ENCODE peak calls at places on chromosomes 12 and 14, in six cellular contexts. One of them, this sample, is unnamed.

GRCh38 chr14:51341338-51341737 is 101.3 kb downstream of the TMX1 start:
- DNase-seq in progenitor cell of endocrine pancreas: no peak
- DNase-seq in NCI-H1092: no peak
- DNase-seq in non-pigmented ciliary epithelial cell: no peak
- DNase-seq in SW480: no peak
- DNase-seq in stimulated activated CD4-positive, alpha-beta T cell treated with anti-CD3 and anti-CD28 coated beads, Interleukin-1b, Interleukin-23, amount 100 ng/mL, for 1 hour: no peak
- DNase-seq in this sample: no peak

GRCh38 chr14:33271216-33271615 is 332.5 kb downstream of the NPAS3 start:
- DNase-seq in progenitor cell of endocrine pancreas: no peak
- DNase-seq in NCI-H1092: no peak
- DNase-seq in non-pigmented ciliary epithelial cell: no peak
- DNase-seq in SW480: no peak
- DNase-seq in stimulated activated CD4-positive, alpha-beta T cell treated with anti-CD3 and anti-CD28 coated beads, Interleukin-1b, Interleukin-23, amount 100 ng/mL, for 1 hour: no peak
- DNase-seq in this sample: no peak

GRCh38 chr12:46332260-46332659 is 40.3 kb downstream of the SLC38A2 start:
- DNase-seq in progenitor cell of endocrine pancreas: no peak
- DNase-seq in NCI-H1092: no peak
- DNase-seq in non-pigmented ciliary epithelial cell: peak
- DNase-seq in SW480: peak
- DNase-seq in stimulated activated CD4-positive, alpha-beta T cell treated with anti-CD3 and anti-CD28 coated beads, Interleukin-1b, Interleukin-23, amount 100 ng/mL, for 1 hour: no peak
- DNase-seq in this sample: no peak

GRCh38 chr14:34088918-34089317 is 138.0 kb upstream of the EGLN3 start:
- DNase-seq in progenitor cell of endocrine pancreas: no peak
- DNase-seq in NCI-H1092: no peak
- DNase-seq in non-pigmented ciliary epithelial cell: no peak
- DNase-seq in SW480: no peak
- DNase-seq in stimulated activated CD4-positive, alpha-beta T cell treated with anti-CD3 and anti-CD28 coated beads, Interleukin-1b, Interleukin-23, amount 100 ng/mL, for 1 hour: no peak
- DNase-seq in this sample: no peak

GRCh38 chr14:56452989-56453388 is 126.6 kb upstream of the TMEM260 start:
- DNase-seq in progenitor cell of endocrine pancreas: no peak
- DNase-seq in NCI-H1092: no peak
- DNase-seq in non-pigmented ciliary epithelial cell: no peak
- DNase-seq in SW480: no peak
- DNase-seq in stimulated activated CD4-positive, alpha-beta T cell treated with anti-CD3 and anti-CD28 coated beads, Interleukin-1b, Interleukin-23, amount 100 ng/mL, for 1 hour: no peak
- DNase-seq in this sample: no peak

GRCh38 chr12:49231881-49232650 is 32.8 kb upstream of the TUBA1C start:
- DNase-seq in progenitor cell of endocrine pancreas: no peak
- DNase-seq in NCI-H1092: peak
- DNase-seq in non-pigmented ciliary epithelial cell: no peak
- DNase-seq in SW480: no peak
- DNase-seq in stimulated activated CD4-positive, alpha-beta T cell treated with anti-CD3 and anti-CD28 coated beads, Interleukin-1b, Interleukin-23, amount 100 ng/mL, for 1 hour: no peak
- DNase-seq in this sample: no peak

GRCh38 chr12:68932701-68933563 is at the start of gene CPM:
- DNase-seq in progenitor cell of endocrine pancreas: peak
- DNase-seq in NCI-H1092: peak
- DNase-seq in non-pigmented ciliary epithelial cell: no peak
- DNase-seq in SW480: peak
- DNase-seq in stimulated activated CD4-positive, alpha-beta T cell treated with anti-CD3 and anti-CD28 coated beads, Interleukin-1b, Interleukin-23, amount 100 ng/mL, for 1 hour: peak
- DNase-seq in this sample: peak

GRCh38 chr14:71733210-71733883 is 198.9 kb upstream of the RGS6 start:
- DNase-seq in progenitor cell of endocrine pancreas: no peak
- DNase-seq in NCI-H1092: no peak
- DNase-seq in non-pigmented ciliary epithelial cell: no peak
- DNase-seq in SW480: no peak
- DNase-seq in stimulated activated CD4-positive, alpha-beta T cell treated with anti-CD3 and anti-CD28 coated beads, Interleukin-1b, Interleukin-23, amount 100 ng/mL, for 1 hour: no peak
- DNase-seq in this sample: no peak

GRCh38 chr14:104706733-104707628 is 17.0 kb upstream of the ADSS1 start:
- DNase-seq in progenitor cell of endocrine pancreas: no peak
- DNase-seq in NCI-H1092: no peak
- DNase-seq in non-pigmented ciliary epithelial cell: no peak
- DNase-seq in SW480: no peak
- DNase-seq in stimulated activated CD4-positive, alpha-beta T cell treated with anti-CD3 and anti-CD28 coated beads, Interleukin-1b, Interleukin-23, amount 100 ng/mL, for 1 hour: no peak
- DNase-seq in this sample: no peak

GRCh38 chr14:99896371-99896770 is 103.2 kb downstream of the EML1 start:
- DNase-seq in progenitor cell of endocrine pancreas: no peak
- DNase-seq in NCI-H1092: no peak
- DNase-seq in non-pigmented ciliary epithelial cell: no peak
- DNase-seq in SW480: no peak
- DNase-seq in stimulated activated CD4-positive, alpha-beta T cell treated with anti-CD3 and anti-CD28 coated beads, Interleukin-1b, Interleukin-23, amount 100 ng/mL, for 1 hour: no peak
- DNase-seq in this sample: no peak

GRCh38 chr12:14395059-14395778 is 29.7 kb downstream of the ATF7IP start:
- DNase-seq in progenitor cell of endocrine pancreas: no peak
- DNase-seq in NCI-H1092: no peak
- DNase-seq in non-pigmented ciliary epithelial cell: no peak
- DNase-seq in SW480: no peak
- DNase-seq in stimulated activated CD4-positive, alpha-beta T cell treated with anti-CD3 and anti-CD28 coated beads, Interleukin-1b, Interleukin-23, amount 100 ng/mL, for 1 hour: no peak
- DNase-seq in this sample: no peak

GRCh38 chr12:12461923-12462315 is 100.7 kb downstream of the DUSP16 start:
- DNase-seq in progenitor cell of endocrine pancreas: no peak
- DNase-seq in NCI-H1092: no peak
- DNase-seq in non-pigmented ciliary epithelial cell: no peak
- DNase-seq in SW480: no peak
- DNase-seq in stimulated activated CD4-positive, alpha-beta T cell treated with anti-CD3 and anti-CD28 coated beads, Interleukin-1b, Interleukin-23, amount 100 ng/mL, for 1 hour: no peak
- DNase-seq in this sample: no peak

GRCh38 chr14:97074860-97075259 is 277.7 kb downstream of the VRK1 start:
- DNase-seq in progenitor cell of endocrine pancreas: no peak
- DNase-seq in NCI-H1092: no peak
- DNase-seq in non-pigmented ciliary epithelial cell: no peak
- DNase-seq in SW480: no peak
- DNase-seq in stimulated activated CD4-positive, alpha-beta T cell treated with anti-CD3 and anti-CD28 coated beads, Interleukin-1b, Interleukin-23, amount 100 ng/mL, for 1 hour: no peak
- DNase-seq in this sample: no peak

GRCh38 chr14:103625361-103626095 is 3.5 kb upstream of the KLC1 start:
- DNase-seq in progenitor cell of endocrine pancreas: no peak
- DNase-seq in NCI-H1092: no peak
- DNase-seq in non-pigmented ciliary epithelial cell: no peak
- DNase-seq in SW480: no peak
- DNase-seq in stimulated activated CD4-positive, alpha-beta T cell treated with anti-CD3 and anti-CD28 coated beads, Interleukin-1b, Interleukin-23, amount 100 ng/mL, for 1 hour: no peak
- DNase-seq in this sample: no peak

GRCh38 chr14:95256011-95256775 is 63.5 kb downstream of the CLMN start:
- DNase-seq in progenitor cell of endocrine pancreas: no peak
- DNase-seq in NCI-H1092: peak
- DNase-seq in non-pigmented ciliary epithelial cell: no peak
- DNase-seq in SW480: no peak
- DNase-seq in stimulated activated CD4-positive, alpha-beta T cell treated with anti-CD3 and anti-CD28 coated beads, Interleukin-1b, Interleukin-23, amount 100 ng/mL, for 1 hour: no peak
- DNase-seq in this sample: peak

GRCh38 chr14:102206901-102207300 is 67.2 kb downstream of the WDR20 start:
- DNase-seq in progenitor cell of endocrine pancreas: no peak
- DNase-seq in NCI-H1092: no peak
- DNase-seq in non-pigmented ciliary epithelial cell: no peak
- DNase-seq in SW480: no peak
- DNase-seq in stimulated activated CD4-positive, alpha-beta T cell treated with anti-CD3 and anti-CD28 coated beads, Interleukin-1b, Interleukin-23, amount 100 ng/mL, for 1 hour: no peak
- DNase-seq in this sample: no peak

GRCh38 chr12:27610380-27610779 is 85.9 kb upstream of the REP15 start:
- DNase-seq in progenitor cell of endocrine pancreas: no peak
- DNase-seq in NCI-H1092: no peak
- DNase-seq in non-pigmented ciliary epithelial cell: no peak
- DNase-seq in SW480: peak
- DNase-seq in stimulated activated CD4-positive, alpha-beta T cell treated with anti-CD3 and anti-CD28 coated beads, Interleukin-1b, Interleukin-23, amount 100 ng/mL, for 1 hour: no peak
- DNase-seq in this sample: no peak

GRCh38 chr14:95252219-95252618 is 67.5 kb downstream of the CLMN start:
- DNase-seq in progenitor cell of endocrine pancreas: no peak
- DNase-seq in NCI-H1092: no peak
- DNase-seq in non-pigmented ciliary epithelial cell: no peak
- DNase-seq in SW480: no peak
- DNase-seq in stimulated activated CD4-positive, alpha-beta T cell treated with anti-CD3 and anti-CD28 coated beads, Interleukin-1b, Interleukin-23, amount 100 ng/mL, for 1 hour: no peak
- DNase-seq in this sample: no peak

GRCh38 chr12:109191621-109192250 is 75.3 kb downstream of the ACACB start:
- DNase-seq in progenitor cell of endocrine pancreas: no peak
- DNase-seq in NCI-H1092: no peak
- DNase-seq in non-pigmented ciliary epithelial cell: no peak
- DNase-seq in SW480: no peak
- DNase-seq in stimulated activated CD4-positive, alpha-beta T cell treated with anti-CD3 and anti-CD28 coated beads, Interleukin-1b, Interleukin-23, amount 100 ng/mL, for 1 hour: no peak
- DNase-seq in this sample: peak

GRCh38 chr14:29390046-29390841 is 537.4 kb downstream of the PRKD1 start:
- DNase-seq in progenitor cell of endocrine pancreas: no peak
- DNase-seq in NCI-H1092: peak
- DNase-seq in non-pigmented ciliary epithelial cell: no peak
- DNase-seq in SW480: no peak
- DNase-seq in stimulated activated CD4-positive, alpha-beta T cell treated with anti-CD3 and anti-CD28 coated beads, Interleukin-1b, Interleukin-23, amount 100 ng/mL, for 1 hour: no peak
- DNase-seq in this sample: no peak

GRCh38 chr12:115319641-115320040 is 635.7 kb upstream of the TBX3 start:
- DNase-seq in progenitor cell of endocrine pancreas: no peak
- DNase-seq in NCI-H1092: no peak
- DNase-seq in non-pigmented ciliary epithelial cell: no peak
- DNase-seq in SW480: no peak
- DNase-seq in stimulated activated CD4-positive, alpha-beta T cell treated with anti-CD3 and anti-CD28 coated beads, Interleukin-1b, Interleukin-23, amount 100 ng/mL, for 1 hour: no peak
- DNase-seq in this sample: no peak

GRCh38 chr12:20309504-20310148 is 58.7 kb upstream of the PDE3A start:
- DNase-seq in progenitor cell of endocrine pancreas: no peak
- DNase-seq in NCI-H1092: no peak
- DNase-seq in non-pigmented ciliary epithelial cell: no peak
- DNase-seq in SW480: no peak
- DNase-seq in stimulated activated CD4-positive, alpha-beta T cell treated with anti-CD3 and anti-CD28 coated beads, Interleukin-1b, Interleukin-23, amount 100 ng/mL, for 1 hour: no peak
- DNase-seq in this sample: no peak

GRCh38 chr12:30417697-30418231 is 277.9 kb downstream of the IPO8 start:
- DNase-seq in progenitor cell of endocrine pancreas: no peak
- DNase-seq in NCI-H1092: no peak
- DNase-seq in non-pigmented ciliary epithelial cell: peak
- DNase-seq in SW480: no peak
- DNase-seq in stimulated activated CD4-positive, alpha-beta T cell treated with anti-CD3 and anti-CD28 coated beads, Interleukin-1b, Interleukin-23, amount 100 ng/mL, for 1 hour: no peak
- DNase-seq in this sample: peak

GRCh38 chr14:54387328-54387727 is 9.5 kb upstream of the CDKN3 start:
- DNase-seq in progenitor cell of endocrine pancreas: no peak
- DNase-seq in NCI-H1092: no peak
- DNase-seq in non-pigmented ciliary epithelial cell: no peak
- DNase-seq in SW480: no peak
- DNase-seq in stimulated activated CD4-positive, alpha-beta T cell treated with anti-CD3 and anti-CD28 coated beads, Interleukin-1b, Interleukin-23, amount 100 ng/mL, for 1 hour: no peak
- DNase-seq in this sample: no peak

GRCh38 chr12:78457951-78458350 is 406.6 kb upstream of the SYT1 start:
- DNase-seq in progenitor cell of endocrine pancreas: no peak
- DNase-seq in NCI-H1092: no peak
- DNase-seq in non-pigmented ciliary epithelial cell: peak
- DNase-seq in SW480: no peak
- DNase-seq in stimulated activated CD4-positive, alpha-beta T cell treated with anti-CD3 and anti-CD28 coated beads, Interleukin-1b, Interleukin-23, amount 100 ng/mL, for 1 hour: no peak
- DNase-seq in this sample: no peak

GRCh38 chr14:91230363-91231035 is 14.0 kb downstream of the GPR68 start:
- DNase-seq in progenitor cell of endocrine pancreas: no peak
- DNase-seq in NCI-H1092: no peak
- DNase-seq in non-pigmented ciliary epithelial cell: no peak
- DNase-seq in SW480: no peak
- DNase-seq in stimulated activated CD4-positive, alpha-beta T cell treated with anti-CD3 and anti-CD28 coated beads, Interleukin-1b, Interleukin-23, amount 100 ng/mL, for 1 hour: no peak
- DNase-seq in this sample: no peak

GRCh38 chr14:75906680-75907280 is 75.0 kb downstream of the TGFB3 start:
- DNase-seq in progenitor cell of endocrine pancreas: peak
- DNase-seq in NCI-H1092: peak
- DNase-seq in non-pigmented ciliary epithelial cell: no peak
- DNase-seq in SW480: peak
- DNase-seq in stimulated activated CD4-positive, alpha-beta T cell treated with anti-CD3 and anti-CD28 coated beads, Interleukin-1b, Interleukin-23, amount 100 ng/mL, for 1 hour: peak
- DNase-seq in this sample: peak

GRCh38 chr14:29741909-29742401 is 185.7 kb downstream of the PRKD1 start:
- DNase-seq in progenitor cell of endocrine pancreas: no peak
- DNase-seq in NCI-H1092: peak
- DNase-seq in non-pigmented ciliary epithelial cell: no peak
- DNase-seq in SW480: no peak
- DNase-seq in stimulated activated CD4-positive, alpha-beta T cell treated with anti-CD3 and anti-CD28 coated beads, Interleukin-1b, Interleukin-23, amount 100 ng/mL, for 1 hour: no peak
- DNase-seq in this sample: peak

GRCh38 chr14:93142854-93143652 is 27.3 kb upstream of the ITPK1 start:
- DNase-seq in progenitor cell of endocrine pancreas: no peak
- DNase-seq in NCI-H1092: no peak
- DNase-seq in non-pigmented ciliary epithelial cell: no peak
- DNase-seq in SW480: no peak
- DNase-seq in stimulated activated CD4-positive, alpha-beta T cell treated with anti-CD3 and anti-CD28 coated beads, Interleukin-1b, Interleukin-23, amount 100 ng/mL, for 1 hour: no peak
- DNase-seq in this sample: no peak

GRCh38 chr12:116415408-116416108 is 138.1 kb upstream of the MED13L start:
- DNase-seq in progenitor cell of endocrine pancreas: no peak
- DNase-seq in NCI-H1092: no peak
- DNase-seq in non-pigmented ciliary epithelial cell: no peak
- DNase-seq in SW480: no peak
- DNase-seq in stimulated activated CD4-positive, alpha-beta T cell treated with anti-CD3 and anti-CD28 coated beads, Interleukin-1b, Interleukin-23, amount 100 ng/mL, for 1 hour: no peak
- DNase-seq in this sample: no peak

GRCh38 chr12:76866726-76867125 is 12.1 kb downstream of the CSRP2 start:
- DNase-seq in progenitor cell of endocrine pancreas: no peak
- DNase-seq in NCI-H1092: no peak
- DNase-seq in non-pigmented ciliary epithelial cell: peak
- DNase-seq in SW480: peak
- DNase-seq in stimulated activated CD4-positive, alpha-beta T cell treated with anti-CD3 and anti-CD28 coated beads, Interleukin-1b, Interleukin-23, amount 100 ng/mL, for 1 hour: no peak
- DNase-seq in this sample: peak

GRCh38 chr14:92460916-92461579 is 52.5 kb upstream of the RIN3 start:
- DNase-seq in progenitor cell of endocrine pancreas: no peak
- DNase-seq in NCI-H1092: no peak
- DNase-seq in non-pigmented ciliary epithelial cell: no peak
- DNase-seq in SW480: no peak
- DNase-seq in stimulated activated CD4-positive, alpha-beta T cell treated with anti-CD3 and anti-CD28 coated beads, Interleukin-1b, Interleukin-23, amount 100 ng/mL, for 1 hour: no peak
- DNase-seq in this sample: no peak

GRCh38 chr14:37213016-37213415 is 15.3 kb downstream of the MIPOL1 start:
- DNase-seq in progenitor cell of endocrine pancreas: no peak
- DNase-seq in NCI-H1092: no peak
- DNase-seq in non-pigmented ciliary epithelial cell: no peak
- DNase-seq in SW480: no peak
- DNase-seq in stimulated activated CD4-positive, alpha-beta T cell treated with anti-CD3 and anti-CD28 coated beads, Interleukin-1b, Interleukin-23, amount 100 ng/mL, for 1 hour: no peak
- DNase-seq in this sample: no peak

GRCh38 chr12:121582583-121583333 is 1.9 kb upstream of the KDM2B start:
- DNase-seq in progenitor cell of endocrine pancreas: peak
- DNase-seq in NCI-H1092: no peak
- DNase-seq in non-pigmented ciliary epithelial cell: no peak
- DNase-seq in SW480: peak
- DNase-seq in stimulated activated CD4-positive, alpha-beta T cell treated with anti-CD3 and anti-CD28 coated beads, Interleukin-1b, Interleukin-23, amount 100 ng/mL, for 1 hour: no peak
- DNase-seq in this sample: no peak

GRCh38 chr12:2891240-2892053 is 756 bp downstream of the TULP3 start:
- DNase-seq in progenitor cell of endocrine pancreas: peak
- DNase-seq in NCI-H1092: peak
- DNase-seq in non-pigmented ciliary epithelial cell: no peak
- DNase-seq in SW480: peak
- DNase-seq in stimulated activated CD4-positive, alpha-beta T cell treated with anti-CD3 and anti-CD28 coated beads, Interleukin-1b, Interleukin-23, amount 100 ng/mL, for 1 hour: no peak
- DNase-seq in this sample: peak

GRCh38 chr12:53696285-53696654 is 20.4 kb upstream of the ATP5MC2 start:
- DNase-seq in progenitor cell of endocrine pancreas: peak
- DNase-seq in NCI-H1092: peak
- DNase-seq in non-pigmented ciliary epithelial cell: peak
- DNase-seq in SW480: peak
- DNase-seq in stimulated activated CD4-positive, alpha-beta T cell treated with anti-CD3 and anti-CD28 coated beads, Interleukin-1b, Interleukin-23, amount 100 ng/mL, for 1 hour: no peak
- DNase-seq in this sample: peak

GRCh38 chr12:112198120-112198733 is 72.9 kb downstream of the TRAFD1 start:
- DNase-seq in progenitor cell of endocrine pancreas: peak
- DNase-seq in NCI-H1092: peak
- DNase-seq in non-pigmented ciliary epithelial cell: no peak
- DNase-seq in SW480: peak
- DNase-seq in stimulated activated CD4-positive, alpha-beta T cell treated with anti-CD3 and anti-CD28 coated beads, Interleukin-1b, Interleukin-23, amount 100 ng/mL, for 1 hour: no peak
- DNase-seq in this sample: peak

GRCh38 chr12:131229426-131230339 is 276.0 kb downstream of the ADGRD1 start:
- DNase-seq in progenitor cell of endocrine pancreas: no peak
- DNase-seq in NCI-H1092: no peak
- DNase-seq in non-pigmented ciliary epithelial cell: no peak
- DNase-seq in SW480: no peak
- DNase-seq in stimulated activated CD4-positive, alpha-beta T cell treated with anti-CD3 and anti-CD28 coated beads, Interleukin-1b, Interleukin-23, amount 100 ng/mL, for 1 hour: no peak
- DNase-seq in this sample: no peak

GRCh38 chr12:19044877-19045276 is 84.7 kb upstream of the PLEKHA5 start:
- DNase-seq in progenitor cell of endocrine pancreas: no peak
- DNase-seq in NCI-H1092: no peak
- DNase-seq in non-pigmented ciliary epithelial cell: no peak
- DNase-seq in SW480: no peak
- DNase-seq in stimulated activated CD4-positive, alpha-beta T cell treated with anti-CD3 and anti-CD28 coated beads, Interleukin-1b, Interleukin-23, amount 100 ng/mL, for 1 hour: no peak
- DNase-seq in this sample: no peak

This sample was measured in ACHN.